ENCODE peak calls at places on chromosomes 16 and 17, in eight cellular contexts. Z is T-helper 2 cell; M is stimulated activated CD4-positive, alpha-beta T cell treated with anti-CD3 and anti-CD28 coated beads, Interleukin-15, amount 100 ng/mL, for 1 hour; S is GM12865; H is aorta; Q is HuH-7; P is effector memory CD8-positive, alpha-beta T cell; O is cerebellum. J is an unnamed sample.

GRCh38 chr17:76154935-76155845 is 14.1 kb upstream of the FOXJ1 start:
- DNase-seq in S (no peak), H (no peak), P (no peak), Z (no peak), M (no peak), O (no peak), Q (no peak), J (no peak)

GRCh38 chr17:32243712-32244111 is 21.9 kb upstream of the RHBDL3 start:
- DNase-seq in H (no peak), O (no peak), Z (no peak), Q (no peak), S (no peak), P (no peak), M (no peak), J (no peak)

GRCh38 chr17:73645050-73645871 is 1.0 kb upstream of the SDK2 start:
- DNase-seq in Q (no peak), Z (peak), P (no peak), H (peak), M (no peak), S (no peak), O (peak), J (no peak)

GRCh38 chr17:12959441-12959840 is 58.4 kb downstream of the ELAC2 start:
- DNase-seq in Z (no peak), H (no peak), P (no peak), M (no peak), S (no peak), Q (no peak), O (no peak), J (no peak)

GRCh38 chr17:76585048-76585648 is 512 bp downstream of the ST6GALNAC2 start:
- DNase-seq in Z (no peak), O (no peak), Q (no peak), H (no peak), P (no peak), S (no peak), M (no peak), J (no peak)

GRCh38 chr16:14564881-14565687 is 65.0 kb downstream of the PARN start:
- DNase-seq in H (no peak), O (no peak), Z (peak), Q (no peak), S (no peak), M (no peak), P (no peak), J (peak)

GRCh38 chr16:19382084-19382801 is 35.4 kb upstream of the TMC5 start:
- DNase-seq in H (no peak), O (no peak), M (no peak), P (no peak), S (no peak), Z (no peak), Q (peak), J (no peak)

GRCh38 chr17:82862758-82863645 is 23.2 kb upstream of the ZNF750 start:
- DNase-seq in M (no peak), P (no peak), O (no peak), Z (no peak), Q (no peak), H (no peak), S (no peak), J (no peak)

GRCh38 chr17:36940313-36941264 is 3.3 kb downstream of the LHX1 start:
- DNase-seq in S (no peak), Z (no peak), M (no peak), Q (no peak), P (no peak), O (peak), H (no peak), J (no peak)

GRCh38 chr17:35003778-35004177 is 23.5 kb downstream of the LIG3 start:
- DNase-seq in O (no peak), H (no peak), Q (no peak), S (no peak), M (no peak), P (no peak), Z (no peak), J (no peak)

GRCh38 chr17:40099627-40100418 is 566 bp downstream of the NR1D1 start:
- DNase-seq in O (no peak), H (no peak), Z (no peak), Q (no peak), P (no peak), S (no peak), M (no peak), J (no peak)

J was measured in pulmonary artery endothelial cell.